ENCODE peak calls at places on chromosomes 1 and 21, in seven cellular contexts. X is H9, Y is IMR-90, W is mesendoderm, S is neuronal stem cell, G is mesenchymal stem cell, P is trophoblast cell. O is an unnamed sample.

GRCh38 chr1:154474802-154475201 is 27.2 kb upstream of the TDRD10 start:
- DNase-seq in X (no peak), Y (peak), W (no peak), S (no peak), G (peak), P (no peak), O (no peak)

GRCh38 chr1:151167116-151167515 is 1.2 kb downstream of the SCNM1 start:
- DNase-seq in X (no peak), Y (no peak), W (no peak), S (no peak), G (no peak), P (no peak), O (no peak)

GRCh38 chr21:19048088-19048672 is 644.6 kb upstream of the TMPRSS15 start:
- DNase-seq in X (no peak), Y (no peak), W (no peak), S (no peak), G (no peak), P (no peak), O (no peak)

GRCh38 chr21:32134441-32135159 is 144.2 kb downstream of the MIS18A start:
- DNase-seq in X (peak), Y (no peak), W (no peak), S (no peak), G (no peak), P (no peak), O (no peak)

GRCh38 chr1:2322065-2322571 is 69.2 kb downstream of the MORN1 start:
- DNase-seq in X (peak), Y (peak), W (peak), S (peak), G (peak), P (peak), O (no peak)

GRCh38 chr1:172135923-172136610 is 284.4 kb upstream of the C1orf105 start:
- DNase-seq in X (no peak), Y (peak), W (no peak), S (no peak), G (peak), P (no peak), O (no peak)

GRCh38 chr1:36339615-36340014 is 16.2 kb upstream of the EVA1B start:
- DNase-seq in X (no peak), Y (no peak), W (no peak), S (no peak), G (no peak), P (no peak), O (no peak)

GRCh38 chr1:20589331-20590312 is 725 bp downstream of the CDA start:
- DNase-seq in X (no peak), Y (peak), W (peak), S (no peak), G (peak), P (no peak), O (no peak)

GRCh38 chr1:20551945-20552727 is at the start of gene FAM43B:
- DNase-seq in X (peak), Y (no peak), W (peak), S (peak), G (peak), P (no peak), O (peak)

GRCh38 chr1:166827426-166827825 is 11.8 kb upstream of the POGK start:
- DNase-seq in X (no peak), Y (no peak), W (no peak), S (no peak), G (no peak), P (no peak), O (no peak)

GRCh38 chr1:164369698-164370365 is 189.2 kb upstream of the PBX1 start:
- DNase-seq in X (no peak), Y (no peak), W (no peak), S (no peak), G (no peak), P (no peak), O (no peak)

GRCh38 chr1:36594041-36594440 is 111.3 kb upstream of the CSF3R start:
- DNase-seq in X (no peak), Y (no peak), W (no peak), S (no peak), G (no peak), P (no peak), O (no peak)

GRCh38 chr21:46486481-46487000 is 27.9 kb downstream of the DIP2A start:
- DNase-seq in X (no peak), Y (peak), W (no peak), S (no peak), G (no peak), P (no peak), O (no peak)

GRCh38 chr1:40751802-40752201 is 31.8 kb upstream of the KCNQ4 start:
- DNase-seq in X (no peak), Y (no peak), W (no peak), S (no peak), G (no peak), P (no peak), O (no peak)

GRCh38 chr1:174721246-174721645 is 273.5 kb downstream of the GPR52 start:
- DNase-seq in X (no peak), Y (no peak), W (no peak), S (no peak), G (no peak), P (no peak), O (no peak)

GRCh38 chr1:236751385-236751784 is 43.7 kb upstream of the MTR start:
- DNase-seq in X (no peak), Y (no peak), W (no peak), S (no peak), G (no peak), P (no peak), O (no peak)

GRCh38 chr1:91278754-91279153 is 125.9 kb downstream of the HFM1 start:
- DNase-seq in X (no peak), Y (peak), W (peak), S (peak), G (peak), P (peak), O (no peak)

GRCh38 chr1:44832068-44832700 is 10.9 kb downstream of the PTCH2 start:
- DNase-seq in X (peak), Y (no peak), W (no peak), S (no peak), G (no peak), P (no peak), O (no peak)

GRCh38 chr1:157773723-157774350 is 3.1 kb downstream of the FCRL2 start:
- DNase-seq in X (peak), Y (no peak), W (peak), S (peak), G (no peak), P (no peak), O (no peak)

GRCh38 chr1:77513839-77514763 is 168.4 kb downstream of the ZZZ3 start:
- DNase-seq in X (peak), Y (peak), W (peak), S (peak), G (peak), P (peak), O (no peak)

GRCh38 chr1:173714441-173714758 is 381 bp upstream of the KLHL20 start:
- DNase-seq in X (no peak), Y (no peak), W (no peak), S (no peak), G (no peak), P (no peak), O (no peak)

GRCh38 chr1:231626951-231627614 is 493 bp downstream of the DISC1 start:
- DNase-seq in X (peak), Y (peak), W (peak), S (peak), G (peak), P (peak), O (peak)

GRCh38 chr21:38422067-38422466 is 76.2 kb downstream of the ERG start:
- DNase-seq in X (no peak), Y (no peak), W (no peak), S (no peak), G (no peak), P (no peak), O (no peak)

GRCh38 chr21:43803558-43804300 is 14.4 kb downstream of the RRP1 start:
- DNase-seq in X (no peak), Y (no peak), W (no peak), S (no peak), G (no peak), P (no peak), O (no peak)

GRCh38 chr1:20590313-20590777 is 1.4 kb downstream of the CDA start:
- DNase-seq in X (no peak), Y (peak), W (no peak), S (no peak), G (peak), P (no peak), O (no peak)

GRCh38 chr1:41496080-41497055 is 11.9 kb upstream of the EDN2 start:
- DNase-seq in X (peak), Y (peak), W (peak), S (peak), G (peak), P (peak), O (peak)

GRCh38 chr1:6911229-6911941 is 126.1 kb downstream of the CAMTA1 start:
- DNase-seq in X (peak), Y (no peak), W (no peak), S (no peak), G (no peak), P (no peak), O (no peak)

GRCh38 chr1:16150508-16150907 is 5.4 kb downstream of the EPHA2 start:
- DNase-seq in X (no peak), Y (no peak), W (no peak), S (no peak), G (no peak), P (no peak), O (no peak)

GRCh38 chr21:42129300-42130266 is 58.5 kb downstream of the UMODL1 start:
- DNase-seq in X (no peak), Y (no peak), W (no peak), S (no peak), G (no peak), P (no peak), O (no peak)

GRCh38 chr1:58401991-58402390 is 144.5 kb downstream of the OMA1 start:
- DNase-seq in X (no peak), Y (no peak), W (no peak), S (no peak), G (no peak), P (no peak), O (peak)

GRCh38 chr1:179229214-179230140 is at the start of gene ABL2:
- DNase-seq in X (peak), Y (no peak), W (peak), S (peak), G (peak), P (peak), O (peak)

GRCh38 chr1:12184008-12184681 is 17.4 kb downstream of the TNFRSF1B start:
- DNase-seq in X (no peak), Y (peak), W (peak), S (peak), G (peak), P (peak), O (no peak)

GRCh38 chr1:63321061-63321787 is 1.1 kb upstream of the FOXD3 start:
- DNase-seq in X (peak), Y (no peak), W (peak), S (peak), G (no peak), P (no peak), O (peak)

GRCh38 chr1:20402585-20403422 is 83.2 kb downstream of the CAMK2N1 start:
- DNase-seq in X (peak), Y (no peak), W (peak), S (no peak), G (no peak), P (no peak), O (no peak)

GRCh38 chr1:201763439-201764140 is 65.4 kb upstream of the IPO9 start:
- DNase-seq in X (no peak), Y (peak), W (peak), S (no peak), G (no peak), P (no peak), O (no peak)

GRCh38 chr1:16009030-16009460 is 5.0 kb downstream of the SRARP start:
- DNase-seq in X (peak), Y (peak), W (peak), S (peak), G (peak), P (peak), O (peak)

GRCh38 chr1:12464627-12465056 is 153.4 kb downstream of the DHRS3 start:
- DNase-seq in X (no peak), Y (peak), W (no peak), S (no peak), G (no peak), P (no peak), O (no peak)

GRCh38 chr1:224433041-224433670 is 1.4 kb downstream of the WDR26 start:
- DNase-seq in X (no peak), Y (no peak), W (peak), S (peak), G (peak), P (no peak), O (no peak)

GRCh38 chr1:43872280-43872679 is 61.3 kb upstream of the ARTN start:
- DNase-seq in X (no peak), Y (no peak), W (no peak), S (no peak), G (no peak), P (peak), O (no peak)

GRCh38 chr1:63949965-63950364 is 176.1 kb downstream of the ROR1 start:
- DNase-seq in X (no peak), Y (no peak), W (no peak), S (no peak), G (peak), P (no peak), O (no peak)

GRCh38 chr1:25879675-25880074 is 4.2 kb upstream of the PAQR7 start:
- DNase-seq in X (no peak), Y (no peak), W (no peak), S (no peak), G (no peak), P (peak), O (no peak)
- H3K23ac ChIP-seq in X (no peak), Y (no peak), W (no peak), S (peak), G (no peak), P (no peak), O (no peak)

GRCh38 chr1:26269198-26269550 is 10.7 kb upstream of the SH3BGRL3 start:
- DNase-seq in X (no peak), Y (no peak), W (no peak), S (no peak), G (no peak), P (no peak), O (no peak)
- H3K23ac ChIP-seq in X (no peak), Y (no peak), W (no peak), S (no peak), G (no peak), P (no peak), O (no peak)

GRCh38 chr1:47834326-47834725 is 162.9 kb downstream of the TRABD2B start:
- DNase-seq in X (no peak), Y (no peak), W (no peak), S (no peak), G (no peak), P (no peak), O (no peak)

GRCh38 chr1:47827032-47827585 is 170.1 kb downstream of the TRABD2B start:
- DNase-seq in X (no peak), Y (no peak), W (no peak), S (no peak), G (no peak), P (no peak), O (no peak)

GRCh38 chr1:47828965-47829364 is 168.2 kb downstream of the TRABD2B start:
- DNase-seq in X (no peak), Y (no peak), W (no peak), S (no peak), G (no peak), P (no peak), O (no peak)

GRCh38 chr1:47830856-47831255 is 166.3 kb downstream of the TRABD2B start:
- DNase-seq in X (no peak), Y (no peak), W (no peak), S (no peak), G (no peak), P (no peak), O (no peak)

GRCh38 chr1:47830021-47830420 is 167.2 kb downstream of the TRABD2B start:
- DNase-seq in X (no peak), Y (no peak), W (no peak), S (no peak), G (no peak), P (no peak), O (no peak)
- H3K23ac ChIP-seq in X (no peak), Y (no peak), W (no peak), S (no peak), G (no peak), P (no peak), O (no peak)

GRCh38 chr21:44854391-44854663 is 19.2 kb downstream of the PTTG1IP start:
- DNase-seq in X (no peak), Y (no peak), W (no peak), S (no peak), G (no peak), P (no peak), O (no peak)

GRCh38 chr21:44853601-44854390 is 19.7 kb downstream of the PTTG1IP start:
- DNase-seq in X (no peak), Y (no peak), W (no peak), S (no peak), G (no peak), P (no peak), O (no peak)

GRCh38 chr21:44856131-44856530 is 17.4 kb downstream of the PTTG1IP start:
- DNase-seq in X (no peak), Y (no peak), W (no peak), S (no peak), G (no peak), P (no peak), O (no peak)

GRCh38 chr21:44855572-44855971 is 17.9 kb downstream of the PTTG1IP start:
- DNase-seq in X (no peak), Y (no peak), W (no peak), S (no peak), G (no peak), P (no peak), O (no peak)

DNA sequence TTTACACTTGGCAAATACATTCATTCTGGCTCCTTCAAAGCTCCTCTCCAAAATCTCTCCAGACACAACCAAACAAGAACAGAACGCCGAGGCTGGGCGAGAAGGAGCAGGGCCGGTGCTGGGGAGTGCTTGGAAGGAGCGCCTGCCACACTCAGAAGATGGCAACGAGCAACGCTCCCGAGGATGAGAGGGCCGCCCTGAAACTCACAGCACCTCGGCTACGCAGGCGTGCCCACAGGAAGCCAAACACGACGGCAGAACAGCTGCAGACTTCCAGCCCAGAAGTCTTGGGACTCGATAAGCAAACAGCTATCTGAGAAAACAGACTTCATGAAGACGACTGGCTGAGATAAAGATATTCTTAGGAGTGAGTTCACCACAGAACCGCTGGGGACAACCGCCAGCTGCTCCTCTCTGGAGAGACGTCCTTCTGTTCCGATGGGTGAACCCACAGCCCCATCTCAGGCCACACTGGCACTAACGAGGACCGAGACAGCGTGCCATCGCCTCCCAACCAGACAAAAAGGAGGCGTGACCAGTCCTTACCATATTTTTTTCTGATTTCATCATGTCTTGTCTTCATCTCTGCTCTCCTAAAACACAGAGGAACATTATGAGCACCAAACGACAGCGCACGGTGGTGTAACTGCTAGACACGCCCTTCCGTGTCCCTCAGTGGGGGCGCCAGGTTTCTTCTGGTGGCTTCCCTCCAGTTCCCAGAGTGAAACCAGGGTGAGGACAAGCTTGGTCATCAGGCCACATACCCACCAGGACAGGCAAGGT is 18.6 kb downstream of the PTTG1IP start:
- DNase-seq in X (no peak), Y (no peak), W (no peak), S (no peak), G (no peak), P (no peak), O (no peak)
- H3K23ac ChIP-seq in X (no peak), Y (no peak), W (no peak), S (no peak), G (no peak), P (no peak), O (no peak)

DNA sequence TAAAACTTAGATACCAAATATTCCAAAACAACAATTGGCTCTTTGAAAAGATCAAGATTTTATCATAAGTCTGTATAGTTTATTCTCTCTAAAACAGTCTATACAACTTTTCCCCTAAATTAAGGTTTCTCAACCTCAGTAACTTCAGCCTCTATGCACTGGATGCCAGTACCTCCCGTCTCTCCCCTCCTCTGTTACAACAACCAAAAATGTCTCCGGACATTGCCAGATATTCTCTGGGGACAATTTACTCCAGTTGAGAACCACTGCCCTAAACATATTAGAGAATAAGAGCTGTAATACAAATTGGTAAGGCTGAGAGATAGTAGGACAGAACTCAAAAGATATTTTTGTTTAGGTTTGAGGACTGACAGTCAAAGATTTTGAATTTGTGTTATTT is 71.6 kb downstream of the TMEM200B start:
- DNase-seq in X (no peak), Y (no peak), W (no peak), S (no peak), G (no peak), P (no peak), O (no peak)
- H3K23ac ChIP-seq in X (no peak), Y (no peak), W (no peak), S (no peak), G (no peak), P (no peak), O (no peak)

DNA sequence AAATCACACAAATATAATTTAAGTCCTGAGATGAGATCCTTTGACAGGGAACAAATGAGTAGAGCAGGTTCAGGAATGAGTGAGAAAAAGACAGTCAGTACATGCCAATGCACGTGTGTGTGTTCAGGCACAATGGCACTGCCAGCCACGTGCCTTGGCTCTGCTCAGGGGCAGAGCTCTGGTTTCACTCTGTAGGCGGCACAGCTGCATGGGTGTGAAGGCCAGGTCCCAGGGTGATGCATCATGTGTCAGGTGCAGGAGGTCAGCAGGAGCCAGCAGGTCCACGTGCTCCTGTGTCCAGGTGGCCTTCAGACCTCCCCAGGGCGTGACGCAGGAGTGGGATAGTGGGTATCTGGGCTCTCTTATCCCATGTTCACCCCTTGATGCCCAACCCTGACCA is 386.1 kb downstream of the KCNH1 start:
- DNase-seq in X (no peak), Y (no peak), W (no peak), S (no peak), G (no peak), P (no peak), O (no peak)
- H3K23ac ChIP-seq in X (no peak), Y (no peak), W (no peak), S (peak), G (no peak), P (no peak), O (no peak)